ENCODE peak calls at places on chromosome 18, in five cellular contexts. One of them, this sample, is unnamed.

GRCh38 chr18:73315381-73315780 is 447.6 kb upstream of the NETO1 start:
- DNase-seq in fibroblast of pulmonary artery: no peak
- DNase-seq in tibial artery: no peak
- DNase-seq in brain microvascular endothelial cell: no peak
- DNase-seq in pancreas: no peak
- DNase-seq in this sample: no peak

GRCh38 chr18:28657836-28658410 is 481.0 kb upstream of the CDH2 start:
- DNase-seq in fibroblast of pulmonary artery: peak
- DNase-seq in tibial artery: no peak
- DNase-seq in brain microvascular endothelial cell: peak
- DNase-seq in pancreas: no peak
- DNase-seq in this sample: peak

GRCh38 chr18:80243204-80243603 is 4.1 kb downstream of the PARD6G start:
- DNase-seq in fibroblast of pulmonary artery: no peak
- DNase-seq in tibial artery: no peak
- DNase-seq in brain microvascular endothelial cell: no peak
- DNase-seq in pancreas: no peak
- DNase-seq in this sample: no peak

GRCh38 chr18:6031442-6031841 is 136.1 kb upstream of the TMEM200C start:
- DNase-seq in fibroblast of pulmonary artery: no peak
- DNase-seq in tibial artery: no peak
- DNase-seq in brain microvascular endothelial cell: no peak
- DNase-seq in pancreas: no peak
- DNase-seq in this sample: no peak

GRCh38 chr18:62369129-62369644 is 44.1 kb downstream of the TNFRSF11A start:
- DNase-seq in fibroblast of pulmonary artery: no peak
- DNase-seq in tibial artery: no peak
- DNase-seq in brain microvascular endothelial cell: no peak
- DNase-seq in pancreas: peak
- DNase-seq in this sample: no peak

GRCh38 chr18:78912336-78912735 is 67.3 kb upstream of the SALL3 start:
- DNase-seq in fibroblast of pulmonary artery: no peak
- DNase-seq in tibial artery: no peak
- DNase-seq in brain microvascular endothelial cell: no peak
- DNase-seq in pancreas: no peak
- DNase-seq in this sample: no peak

GRCh38 chr18:77146249-77147080 is 13.9 kb upstream of the MBP start:
- DNase-seq in fibroblast of pulmonary artery: no peak
- DNase-seq in tibial artery: no peak
- DNase-seq in brain microvascular endothelial cell: no peak
- DNase-seq in pancreas: no peak
- DNase-seq in this sample: no peak

GRCh38 chr18:12657048-12657848 is 659 bp downstream of the SPIRE1 start:
- DNase-seq in fibroblast of pulmonary artery: peak
- DNase-seq in tibial artery: peak
- DNase-seq in brain microvascular endothelial cell: peak
- DNase-seq in pancreas: peak
- DNase-seq in this sample: peak

GRCh38 chr18:23191952-23192662 is 56.8 kb downstream of the CABLES1 start:
- DNase-seq in fibroblast of pulmonary artery: peak
- DNase-seq in tibial artery: no peak
- DNase-seq in brain microvascular endothelial cell: peak
- DNase-seq in pancreas: no peak
- DNase-seq in this sample: peak

GRCh38 chr18:80103231-80103630 is 5.8 kb upstream of the ADNP2 start:
- DNase-seq in fibroblast of pulmonary artery: no peak
- DNase-seq in tibial artery: peak
- DNase-seq in brain microvascular endothelial cell: peak
- DNase-seq in pancreas: no peak
- DNase-seq in this sample: peak

GRCh38 chr18:26723986-26724385 is 141.5 kb downstream of the AQP4 start:
- DNase-seq in fibroblast of pulmonary artery: no peak
- DNase-seq in tibial artery: no peak
- DNase-seq in brain microvascular endothelial cell: no peak
- DNase-seq in pancreas: no peak
- DNase-seq in this sample: no peak

GRCh38 chr18:9804517-9805104 is 81.2 kb upstream of the TXNDC2 start:
- DNase-seq in fibroblast of pulmonary artery: no peak
- DNase-seq in tibial artery: no peak
- DNase-seq in brain microvascular endothelial cell: no peak
- DNase-seq in pancreas: no peak
- DNase-seq in this sample: no peak

GRCh38 chr18:62436636-62437519 is 85.9 kb upstream of the ZCCHC2 start:
- DNase-seq in fibroblast of pulmonary artery: peak
- DNase-seq in tibial artery: peak
- DNase-seq in brain microvascular endothelial cell: peak
- DNase-seq in pancreas: peak
- DNase-seq in this sample: peak

GRCh38 chr18:36461551-36461987 is 164.1 kb downstream of the FHOD3 start:
- DNase-seq in fibroblast of pulmonary artery: no peak
- DNase-seq in tibial artery: no peak
- DNase-seq in brain microvascular endothelial cell: no peak
- DNase-seq in pancreas: no peak
- DNase-seq in this sample: no peak

GRCh38 chr18:44238449-44238848 is 442.2 kb upstream of the SETBP1 start:
- DNase-seq in fibroblast of pulmonary artery: no peak
- DNase-seq in tibial artery: no peak
- DNase-seq in brain microvascular endothelial cell: peak
- DNase-seq in pancreas: no peak
- DNase-seq in this sample: no peak

GRCh38 chr18:42053188-42053781 is 98.3 kb downstream of the PIK3C3 start:
- DNase-seq in fibroblast of pulmonary artery: peak
- DNase-seq in tibial artery: no peak
- DNase-seq in brain microvascular endothelial cell: peak
- DNase-seq in pancreas: no peak
- DNase-seq in this sample: peak

GRCh38 chr18:65215865-65216466 is 534.8 kb upstream of the CDH7 start:
- DNase-seq in fibroblast of pulmonary artery: no peak
- DNase-seq in tibial artery: no peak
- DNase-seq in brain microvascular endothelial cell: no peak
- DNase-seq in pancreas: no peak
- DNase-seq in this sample: no peak

GRCh38 chr18:22324191-22325131 is 93.3 kb downstream of the CTAGE1 start:
- DNase-seq in fibroblast of pulmonary artery: peak
- DNase-seq in tibial artery: peak
- DNase-seq in brain microvascular endothelial cell: no peak
- DNase-seq in pancreas: peak
- DNase-seq in this sample: peak

GRCh38 chr18:8657050-8657820 is 48.0 kb downstream of the RAB12 start:
- DNase-seq in fibroblast of pulmonary artery: no peak
- DNase-seq in tibial artery: no peak
- DNase-seq in brain microvascular endothelial cell: no peak
- DNase-seq in pancreas: no peak
- DNase-seq in this sample: no peak

GRCh38 chr18:13180614-13181375 is 37.8 kb upstream of the LDLRAD4 start:
- DNase-seq in fibroblast of pulmonary artery: no peak
- DNase-seq in tibial artery: no peak
- DNase-seq in brain microvascular endothelial cell: no peak
- DNase-seq in pancreas: no peak
- DNase-seq in this sample: no peak

GRCh38 chr18:74831571-74832250 is 234.0 kb downstream of the ZNF407 start:
- DNase-seq in fibroblast of pulmonary artery: no peak
- DNase-seq in tibial artery: no peak
- DNase-seq in brain microvascular endothelial cell: peak
- DNase-seq in pancreas: no peak
- DNase-seq in this sample: no peak

GRCh38 chr18:59502899-59503245 is 143.8 kb upstream of the LMAN1 start:
- DNase-seq in fibroblast of pulmonary artery: no peak
- DNase-seq in tibial artery: no peak
- DNase-seq in brain microvascular endothelial cell: no peak
- DNase-seq in pancreas: no peak
- DNase-seq in this sample: no peak

GRCh38 chr18:69998523-69998987 is 50.9 kb upstream of the CD226 start:
- DNase-seq in fibroblast of pulmonary artery: no peak
- DNase-seq in tibial artery: no peak
- DNase-seq in brain microvascular endothelial cell: no peak
- DNase-seq in pancreas: no peak
- DNase-seq in this sample: no peak

GRCh38 chr18:26307161-26307773 is 81.0 kb downstream of the TAF4B start:
- DNase-seq in fibroblast of pulmonary artery: peak
- DNase-seq in tibial artery: no peak
- DNase-seq in brain microvascular endothelial cell: peak
- DNase-seq in pancreas: no peak
- DNase-seq in this sample: peak

GRCh38 chr18:12239426-12239825 is 14.7 kb upstream of the CIDEA start:
- DNase-seq in fibroblast of pulmonary artery: no peak
- DNase-seq in tibial artery: no peak
- DNase-seq in brain microvascular endothelial cell: peak
- DNase-seq in pancreas: no peak
- DNase-seq in this sample: no peak

GRCh38 chr18:22848618-22849017 is 84.5 kb upstream of the RBBP8 start:
- DNase-seq in fibroblast of pulmonary artery: peak
- DNase-seq in tibial artery: no peak
- DNase-seq in brain microvascular endothelial cell: peak
- DNase-seq in pancreas: no peak
- DNase-seq in this sample: peak

GRCh38 chr18:63445067-63445466 is 22.8 kb upstream of the VPS4B start:
- DNase-seq in fibroblast of pulmonary artery: no peak
- DNase-seq in tibial artery: no peak
- DNase-seq in brain microvascular endothelial cell: no peak
- DNase-seq in pancreas: no peak
- DNase-seq in this sample: no peak

GRCh38 chr18:13455960-13456471 is 237.5 kb downstream of the LDLRAD4 start:
- DNase-seq in fibroblast of pulmonary artery: no peak
- DNase-seq in tibial artery: peak
- DNase-seq in brain microvascular endothelial cell: no peak
- DNase-seq in pancreas: no peak
- DNase-seq in this sample: no peak

GRCh38 chr18:34938102-34938501 is 103.1 kb upstream of the MAPRE2 start:
- DNase-seq in fibroblast of pulmonary artery: no peak
- DNase-seq in tibial artery: no peak
- DNase-seq in brain microvascular endothelial cell: no peak
- DNase-seq in pancreas: no peak
- DNase-seq in this sample: no peak

GRCh38 chr18:34947711-34948125 is 93.5 kb upstream of the MAPRE2 start:
- DNase-seq in fibroblast of pulmonary artery: peak
- DNase-seq in tibial artery: no peak
- DNase-seq in brain microvascular endothelial cell: peak
- DNase-seq in pancreas: no peak
- DNase-seq in this sample: peak

GRCh38 chr18:34942276-34942675 is 98.9 kb upstream of the MAPRE2 start:
- DNase-seq in fibroblast of pulmonary artery: no peak
- DNase-seq in tibial artery: no peak
- DNase-seq in brain microvascular endothelial cell: peak
- DNase-seq in pancreas: no peak
- DNase-seq in this sample: no peak

GRCh38 chr18:34943587-34943986 is 97.6 kb upstream of the MAPRE2 start:
- DNase-seq in fibroblast of pulmonary artery: no peak
- DNase-seq in tibial artery: no peak
- DNase-seq in brain microvascular endothelial cell: no peak
- DNase-seq in pancreas: no peak
- DNase-seq in this sample: no peak

GRCh38 chr18:34942975-34943374 is 98.2 kb upstream of the MAPRE2 start:
- DNase-seq in fibroblast of pulmonary artery: no peak
- DNase-seq in tibial artery: no peak
- DNase-seq in brain microvascular endothelial cell: no peak
- DNase-seq in pancreas: no peak
- DNase-seq in this sample: no peak
- TF ChIP-seq CTCF in fibroblast of pulmonary artery: no peak
- TF ChIP-seq CTCF in tibial artery: no peak
- TF ChIP-seq CTCF in brain microvascular endothelial cell: no peak
- TF ChIP-seq CTCF in pancreas: no peak
- TF ChIP-seq CTCF in this sample: no peak

GRCh38 chr18:52200406-52200805 is 139.6 kb upstream of the DCC start:
- DNase-seq in fibroblast of pulmonary artery: no peak
- DNase-seq in tibial artery: no peak
- DNase-seq in brain microvascular endothelial cell: no peak
- DNase-seq in pancreas: no peak
- DNase-seq in this sample: no peak
- H3K4me3 ChIP-seq in fibroblast of pulmonary artery: no peak
- H3K4me3 ChIP-seq in tibial artery: no peak
- H3K4me3 ChIP-seq in brain microvascular endothelial cell: no peak
- H3K4me3 ChIP-seq in pancreas: no peak
- H3K4me3 ChIP-seq in this sample: no peak

GRCh38 chr18:48778344-48779011 is 172.3 kb downstream of the SMAD7 start:
- DNase-seq in fibroblast of pulmonary artery: no peak
- DNase-seq in tibial artery: no peak
- DNase-seq in brain microvascular endothelial cell: no peak
- DNase-seq in pancreas: no peak
- DNase-seq in this sample: no peak

GRCh38 chr18:48776641-48777025 is 174.1 kb downstream of the SMAD7 start:
- DNase-seq in fibroblast of pulmonary artery: no peak
- DNase-seq in tibial artery: no peak
- DNase-seq in brain microvascular endothelial cell: no peak
- DNase-seq in pancreas: no peak
- DNase-seq in this sample: peak

GRCh38 chr18:48776161-48776555 is 174.6 kb downstream of the SMAD7 start:
- DNase-seq in fibroblast of pulmonary artery: no peak
- DNase-seq in tibial artery: no peak
- DNase-seq in brain microvascular endothelial cell: no peak
- DNase-seq in pancreas: no peak
- DNase-seq in this sample: no peak

GRCh38 chr18:48777026-48777736 is 173.6 kb downstream of the SMAD7 start:
- DNase-seq in fibroblast of pulmonary artery: peak
- DNase-seq in tibial artery: peak
- DNase-seq in brain microvascular endothelial cell: peak
- DNase-seq in pancreas: peak
- DNase-seq in this sample: peak

DNA sequence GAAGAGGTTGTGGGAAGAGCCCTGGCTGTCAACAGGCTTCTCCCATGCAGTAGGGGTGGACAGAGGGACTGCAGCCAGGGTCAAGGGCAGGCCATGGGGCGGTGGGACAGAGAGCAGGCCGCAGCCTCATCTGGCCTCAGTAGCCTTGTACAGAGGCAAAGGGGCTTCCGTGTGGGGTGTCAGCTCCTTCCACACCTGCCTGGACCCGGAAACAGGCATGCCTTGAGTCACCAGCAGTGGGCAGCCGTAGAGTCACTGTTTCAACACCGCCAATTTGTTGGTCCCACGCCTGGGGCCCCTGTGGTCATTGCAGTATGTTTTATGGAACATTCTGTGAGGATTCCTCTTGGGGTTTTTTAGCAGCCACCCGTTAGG is 173.0 kb downstream of the SMAD7 start:
- DNase-seq in fibroblast of pulmonary artery: peak
- DNase-seq in tibial artery: no peak
- DNase-seq in brain microvascular endothelial cell: no peak
- DNase-seq in pancreas: no peak
- DNase-seq in this sample: peak
- TF ChIP-seq CTCF in fibroblast of pulmonary artery: peak
- TF ChIP-seq CTCF in tibial artery: no peak
- TF ChIP-seq CTCF in brain microvascular endothelial cell: peak
- TF ChIP-seq CTCF in pancreas: no peak
- TF ChIP-seq CTCF in this sample: no peak

GRCh38 chr18:3179430-3180089 is 40.2 kb downstream of the MYOM1 start:
- DNase-seq in fibroblast of pulmonary artery: no peak
- DNase-seq in tibial artery: no peak
- DNase-seq in brain microvascular endothelial cell: no peak
- DNase-seq in pancreas: no peak
- DNase-seq in this sample: no peak
- H3K4me3 ChIP-seq in fibroblast of pulmonary artery: no peak
- H3K4me3 ChIP-seq in tibial artery: no peak
- H3K4me3 ChIP-seq in brain microvascular endothelial cell: no peak
- H3K4me3 ChIP-seq in pancreas: no peak
- H3K4me3 ChIP-seq in this sample: no peak

DNA sequence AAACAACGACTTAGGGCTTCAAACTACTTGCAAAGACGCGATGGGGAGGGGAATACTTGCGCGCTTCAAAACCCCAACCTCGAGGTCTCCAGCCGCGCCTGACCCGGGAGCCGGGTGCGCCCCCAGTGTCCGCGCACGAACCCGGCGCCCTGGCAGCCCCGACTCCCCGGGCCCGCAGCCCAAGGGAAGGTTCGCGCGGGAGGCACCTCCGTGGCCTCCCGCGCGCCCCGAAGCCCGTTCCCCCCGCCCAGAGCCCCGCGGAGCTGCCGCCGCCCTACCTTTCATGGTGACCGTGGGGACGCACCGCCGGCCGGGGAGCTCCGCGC is 308 bp downstream of the COLEC12 start:
- DNase-seq in fibroblast of pulmonary artery: peak
- DNase-seq in tibial artery: no peak
- DNase-seq in brain microvascular endothelial cell: no peak
- DNase-seq in pancreas: no peak
- DNase-seq in this sample: no peak
- TF ChIP-seq CTCF in fibroblast of pulmonary artery: no peak
- TF ChIP-seq CTCF in tibial artery: no peak
- TF ChIP-seq CTCF in brain microvascular endothelial cell: no peak
- TF ChIP-seq CTCF in pancreas: no peak
- TF ChIP-seq CTCF in this sample: no peak